ENCODE peak calls at places on chromosomes 2 and 18, in four cellular contexts. B is body of pancreas, D is GM23338, G is heart left ventricle. S is an unnamed sample. For H3K4me1, the result is how much of the 10 kb centered on the place peaks cover.

GRCh38 chr2:152890746-152891145 is 172.3 kb downstream of the ARL6IP6 start:
- DNase-seq in B (peak), D (no peak), G (no peak), S (peak)

GRCh38 chr18:79133724-79134123 is 64.5 kb downstream of the ATP9B start:
- DNase-seq in B (no peak), D (no peak), G (no peak), S (no peak)

GRCh38 chr2:51413726-51414125 is 381.8 kb upstream of the NRXN1 start:
- DNase-seq in B (no peak), D (no peak), G (no peak), S (no peak)

GRCh38 chr18:2540575-2540974 is 30.7 kb downstream of the METTL4 start:
- DNase-seq in B (no peak), D (no peak), G (no peak), S (no peak)

GRCh38 chr2:30237346-30238142 is 6.2 kb downstream of the LBH start:
- DNase-seq in B (no peak), D (no peak), G (peak), S (no peak)

GRCh38 chr2:189799531-189799930 is 15.3 kb downstream of the PMS1 start:
- DNase-seq in B (no peak), D (no peak), G (no peak), S (no peak)

GRCh38 chr18:76494181-76494540 is 881 bp downstream of the ZNF516 start:
- DNase-seq in B (peak), D (peak), G (peak), S (peak)

GRCh38 chr2:107808986-107809385 is 17.7 kb upstream of the RGPD4 start:
- DNase-seq in B (peak), D (no peak), G (no peak), S (no peak)

GRCh38 chr2:7286120-7286519 is 368.9 kb downstream of the RNF144A start:
- DNase-seq in B (no peak), D (no peak), G (no peak), S (no peak)

GRCh38 chr18:78983530-78983929 is 3.9 kb downstream of the SALL3 start:
- DNase-seq in B (no peak), D (peak), G (no peak), S (no peak)

GRCh38 chr2:231117148-231117547 is 7.7 kb downstream of the HTR2B start:
- DNase-seq in B (no peak), D (no peak), G (no peak), S (no peak)

GRCh38 chr18:7414459-7414858 is 152.7 kb upstream of the PTPRM start:
- DNase-seq in B (no peak), D (no peak), G (no peak), S (no peak)

GRCh38 chr2:218898109-218898878 is 17.6 kb downstream of the WNT10A start:
- DNase-seq in B (peak), D (peak), G (peak), S (peak)
- H3K4me1 ChIP-seq in B (under half), D (under half), G (under half), S (under half)

GRCh38 chr2:238884812-238885408 is 37.0 kb downstream of the TWIST2 start:
- DNase-seq in B (no peak), D (no peak), G (no peak), S (no peak)
- H3K4me1 ChIP-seq in B (under half), D (under half), G (under half), S (under half)

GRCh38 chr18:14974088-14974487 is 226.1 kb downstream of the ANKRD30B start:
- DNase-seq in B (no peak), D (no peak), G (no peak), S (no peak)
- H3K4me1 ChIP-seq in B (under half), D (under half), G (under half), S (under half)

GRCh38 chr2:47069628-47070154 is 85.4 kb downstream of the STPG4 start:
- DNase-seq in B (peak), D (peak), G (peak), S (peak)

GRCh38 chr2:47067788-47068407 is 87.2 kb downstream of the STPG4 start:
- DNase-seq in B (no peak), D (no peak), G (peak), S (no peak)

GRCh38 chr2:47070920-47071824 is 83.9 kb downstream of the STPG4 start:
- DNase-seq in B (peak), D (no peak), G (peak), S (no peak)

GRCh38 chr2:47070155-47070919 is 84.8 kb downstream of the STPG4 start:
- DNase-seq in B (no peak), D (no peak), G (no peak), S (no peak)

GRCh38 chr2:47068966-47069627 is 86.0 kb downstream of the STPG4 start:
- DNase-seq in B (no peak), D (no peak), G (peak), S (no peak)
- H3K4me1 ChIP-seq in B (under half), D (under half), G (half or more), S (under half)

GRCh38 chr2:8515390-8515761 is 166.5 kb upstream of the ID2 start:
- DNase-seq in B (peak), D (no peak), G (peak), S (no peak)

GRCh38 chr2:8517850-8518480 is 163.9 kb upstream of the ID2 start:
- DNase-seq in B (no peak), D (peak), G (no peak), S (no peak)

GRCh38 chr2:8514748-8515389 is 167.0 kb upstream of the ID2 start:
- DNase-seq in B (no peak), D (no peak), G (no peak), S (no peak)

GRCh38 chr2:8514274-8514662 is 167.6 kb upstream of the ID2 start:
- DNase-seq in B (no peak), D (no peak), G (no peak), S (no peak)

DNA sequence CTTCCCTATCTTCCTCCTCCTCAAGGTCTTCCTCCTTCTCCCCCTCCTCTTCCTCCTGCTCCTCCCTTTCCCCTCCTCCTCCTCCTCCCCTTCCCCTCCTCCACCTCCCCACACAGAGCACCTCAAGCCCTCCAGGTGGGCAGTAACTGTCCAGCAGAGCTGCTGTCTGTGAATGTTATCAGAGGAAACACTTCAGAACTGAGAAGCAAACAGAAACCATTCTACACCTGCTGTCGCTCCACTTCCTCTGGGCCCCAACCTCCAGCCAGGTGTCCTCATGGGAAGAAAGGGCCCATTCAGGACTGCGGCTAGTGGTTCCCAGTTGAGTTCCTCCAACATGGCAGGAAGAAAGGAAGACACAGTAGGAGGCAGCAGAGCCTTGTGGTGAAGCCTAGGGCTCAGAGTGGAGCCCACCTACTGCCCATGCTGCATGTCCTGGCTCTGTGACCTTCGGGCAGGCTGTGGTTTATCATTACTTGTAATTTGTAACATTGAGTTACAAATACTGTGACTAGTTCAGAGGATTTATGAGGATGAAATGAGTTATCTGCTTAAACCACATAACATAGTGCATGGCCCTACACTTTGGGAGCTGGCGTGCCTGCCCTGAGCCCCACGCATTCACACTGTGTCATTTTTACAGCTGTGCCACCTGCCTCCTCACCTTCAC is 165.9 kb upstream of the ID2 start:
- DNase-seq in B (no peak), D (no peak), G (no peak), S (no peak)
- H3K4me1 ChIP-seq in B (under half), D (under half), G (under half), S (under half)

DNA sequence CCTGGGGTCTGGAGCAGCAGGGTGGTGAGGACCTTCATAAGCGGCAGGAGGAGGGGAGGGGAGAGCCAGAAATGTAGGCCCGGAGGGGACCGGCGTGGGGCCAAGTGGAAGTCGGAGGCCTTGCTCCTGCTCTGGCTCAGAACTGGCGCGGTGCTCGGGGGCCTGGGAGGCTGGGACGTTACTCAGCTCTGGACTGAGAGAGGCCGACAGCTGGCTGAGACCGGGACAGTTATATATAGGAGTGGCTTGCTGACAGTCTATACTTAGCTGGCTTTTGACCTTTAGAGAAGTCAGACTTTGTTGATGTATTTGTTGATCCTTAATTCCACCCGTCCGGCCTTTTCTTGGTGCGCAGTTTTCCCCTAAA is 15.7 kb downstream of the IGFBP5 start:
- DNase-seq in B (no peak), D (no peak), G (peak), S (no peak)
- H3K4me1 ChIP-seq in B (under half), D (under half), G (half or more), S (under half)